ENCODE peak calls at places on chromosomes 5 and 9, in ten cellular contexts. One of them, this sample, is unnamed.

GRCh38 chr5:157072508-157072907 is 13.6 kb upstream of the HAVCR1 start:
- DNase-seq in occipital lobe: no peak
- DNase-seq in H9: no peak
- DNase-seq in activated CD4-positive, alpha-beta T cell treated with anti-CD3 and anti-CD28 coated beads, Interleukin-2, amount 50 U/mL, for 1 hour: no peak
- DNase-seq in RWPE1: no peak
- DNase-seq in GM12864: no peak
- DNase-seq in AG04449: no peak
- DNase-seq in MV-4-11: no peak
- DNase-seq in HTR-8/SVneo: no peak
- DNase-seq in kidney epithelial cell: no peak
- DNase-seq in this sample: no peak

GRCh38 chr5:179731791-179732411 is 721 bp upstream of the MAML1 start:
- DNase-seq in occipital lobe: no peak
- DNase-seq in H9: peak
- DNase-seq in activated CD4-positive, alpha-beta T cell treated with anti-CD3 and anti-CD28 coated beads, Interleukin-2, amount 50 U/mL, for 1 hour: no peak
- DNase-seq in RWPE1: peak
- DNase-seq in GM12864: peak
- DNase-seq in AG04449: peak
- DNase-seq in MV-4-11: peak
- DNase-seq in HTR-8/SVneo: no peak
- DNase-seq in kidney epithelial cell: peak
- DNase-seq in this sample: no peak

GRCh38 chr9:14096182-14096922 is 217.6 kb downstream of the NFIB start:
- DNase-seq in occipital lobe: no peak
- DNase-seq in H9: no peak
- DNase-seq in activated CD4-positive, alpha-beta T cell treated with anti-CD3 and anti-CD28 coated beads, Interleukin-2, amount 50 U/mL, for 1 hour: no peak
- DNase-seq in RWPE1: no peak
- DNase-seq in GM12864: no peak
- DNase-seq in AG04449: no peak
- DNase-seq in MV-4-11: no peak
- DNase-seq in HTR-8/SVneo: no peak
- DNase-seq in kidney epithelial cell: peak
- DNase-seq in this sample: no peak

GRCh38 chr9:133454325-133454724 is 5.5 kb upstream of the CACFD1 start:
- DNase-seq in occipital lobe: no peak
- DNase-seq in H9: no peak
- DNase-seq in activated CD4-positive, alpha-beta T cell treated with anti-CD3 and anti-CD28 coated beads, Interleukin-2, amount 50 U/mL, for 1 hour: no peak
- DNase-seq in RWPE1: no peak
- DNase-seq in GM12864: no peak
- DNase-seq in AG04449: no peak
- DNase-seq in MV-4-11: no peak
- DNase-seq in HTR-8/SVneo: no peak
- DNase-seq in kidney epithelial cell: no peak
- DNase-seq in this sample: no peak

GRCh38 chr5:6740586-6741150 is 27.4 kb downstream of the TENT4A start:
- DNase-seq in occipital lobe: no peak
- DNase-seq in H9: no peak
- DNase-seq in activated CD4-positive, alpha-beta T cell treated with anti-CD3 and anti-CD28 coated beads, Interleukin-2, amount 50 U/mL, for 1 hour: no peak
- DNase-seq in RWPE1: no peak
- DNase-seq in GM12864: no peak
- DNase-seq in AG04449: no peak
- DNase-seq in MV-4-11: no peak
- DNase-seq in HTR-8/SVneo: no peak
- DNase-seq in kidney epithelial cell: no peak
- DNase-seq in this sample: no peak

GRCh38 chr5:35954175-35954574 is 15.8 kb upstream of the CAPSL start:
- DNase-seq in occipital lobe: no peak
- DNase-seq in H9: peak
- DNase-seq in activated CD4-positive, alpha-beta T cell treated with anti-CD3 and anti-CD28 coated beads, Interleukin-2, amount 50 U/mL, for 1 hour: no peak
- DNase-seq in RWPE1: no peak
- DNase-seq in GM12864: no peak
- DNase-seq in AG04449: no peak
- DNase-seq in MV-4-11: no peak
- DNase-seq in HTR-8/SVneo: no peak
- DNase-seq in kidney epithelial cell: no peak
- DNase-seq in this sample: peak

GRCh38 chr9:127558581-127559246 is 53.4 kb upstream of the STXBP1 start:
- DNase-seq in occipital lobe: no peak
- DNase-seq in H9: no peak
- DNase-seq in activated CD4-positive, alpha-beta T cell treated with anti-CD3 and anti-CD28 coated beads, Interleukin-2, amount 50 U/mL, for 1 hour: no peak
- DNase-seq in RWPE1: no peak
- DNase-seq in GM12864: no peak
- DNase-seq in AG04449: no peak
- DNase-seq in MV-4-11: no peak
- DNase-seq in HTR-8/SVneo: no peak
- DNase-seq in kidney epithelial cell: no peak
- DNase-seq in this sample: no peak

GRCh38 chr5:17895296-17896058 is 261.2 kb downstream of the TAF11L14 start:
- DNase-seq in occipital lobe: no peak
- DNase-seq in H9: no peak
- DNase-seq in activated CD4-positive, alpha-beta T cell treated with anti-CD3 and anti-CD28 coated beads, Interleukin-2, amount 50 U/mL, for 1 hour: no peak
- DNase-seq in RWPE1: no peak
- DNase-seq in GM12864: no peak
- DNase-seq in AG04449: no peak
- DNase-seq in MV-4-11: peak
- DNase-seq in HTR-8/SVneo: no peak
- DNase-seq in kidney epithelial cell: no peak
- DNase-seq in this sample: no peak

GRCh38 chr9:105138306-105138801 is 106.1 kb upstream of the SLC44A1 start:
- DNase-seq in occipital lobe: no peak
- DNase-seq in H9: peak
- DNase-seq in activated CD4-positive, alpha-beta T cell treated with anti-CD3 and anti-CD28 coated beads, Interleukin-2, amount 50 U/mL, for 1 hour: no peak
- DNase-seq in RWPE1: no peak
- DNase-seq in GM12864: no peak
- DNase-seq in AG04449: no peak
- DNase-seq in MV-4-11: no peak
- DNase-seq in HTR-8/SVneo: no peak
- DNase-seq in kidney epithelial cell: no peak
- DNase-seq in this sample: no peak

GRCh38 chr9:114888599-114888998 is 41.8 kb downstream of the TNFSF8 start:
- DNase-seq in occipital lobe: no peak
- DNase-seq in H9: no peak
- DNase-seq in activated CD4-positive, alpha-beta T cell treated with anti-CD3 and anti-CD28 coated beads, Interleukin-2, amount 50 U/mL, for 1 hour: no peak
- DNase-seq in RWPE1: no peak
- DNase-seq in GM12864: no peak
- DNase-seq in AG04449: no peak
- DNase-seq in MV-4-11: no peak
- DNase-seq in HTR-8/SVneo: no peak
- DNase-seq in kidney epithelial cell: no peak
- DNase-seq in this sample: no peak

GRCh38 chr5:40386293-40386692 is 293.4 kb upstream of the PTGER4 start:
- DNase-seq in occipital lobe: no peak
- DNase-seq in H9: no peak
- DNase-seq in activated CD4-positive, alpha-beta T cell treated with anti-CD3 and anti-CD28 coated beads, Interleukin-2, amount 50 U/mL, for 1 hour: no peak
- DNase-seq in RWPE1: no peak
- DNase-seq in GM12864: no peak
- DNase-seq in AG04449: no peak
- DNase-seq in MV-4-11: peak
- DNase-seq in HTR-8/SVneo: no peak
- DNase-seq in kidney epithelial cell: no peak
- DNase-seq in this sample: peak

GRCh38 chr5:143554918-143555477 is 151.5 kb upstream of the NR3C1 start:
- DNase-seq in occipital lobe: no peak
- DNase-seq in H9: no peak
- DNase-seq in activated CD4-positive, alpha-beta T cell treated with anti-CD3 and anti-CD28 coated beads, Interleukin-2, amount 50 U/mL, for 1 hour: no peak
- DNase-seq in RWPE1: no peak
- DNase-seq in GM12864: no peak
- DNase-seq in AG04449: no peak
- DNase-seq in MV-4-11: peak
- DNase-seq in HTR-8/SVneo: no peak
- DNase-seq in kidney epithelial cell: no peak
- DNase-seq in this sample: no peak

GRCh38 chr9:98642661-98643312 is 65.9 kb downstream of the GABBR2 start:
- DNase-seq in occipital lobe: no peak
- DNase-seq in H9: peak
- DNase-seq in activated CD4-positive, alpha-beta T cell treated with anti-CD3 and anti-CD28 coated beads, Interleukin-2, amount 50 U/mL, for 1 hour: no peak
- DNase-seq in RWPE1: no peak
- DNase-seq in GM12864: no peak
- DNase-seq in AG04449: no peak
- DNase-seq in MV-4-11: no peak
- DNase-seq in HTR-8/SVneo: no peak
- DNase-seq in kidney epithelial cell: no peak
- DNase-seq in this sample: no peak

GRCh38 chr9:97376902-97377301 is 35.0 kb upstream of the TDRD7 start:
- DNase-seq in occipital lobe: no peak
- DNase-seq in H9: no peak
- DNase-seq in activated CD4-positive, alpha-beta T cell treated with anti-CD3 and anti-CD28 coated beads, Interleukin-2, amount 50 U/mL, for 1 hour: no peak
- DNase-seq in RWPE1: no peak
- DNase-seq in GM12864: no peak
- DNase-seq in AG04449: no peak
- DNase-seq in MV-4-11: no peak
- DNase-seq in HTR-8/SVneo: no peak
- DNase-seq in kidney epithelial cell: no peak
- DNase-seq in this sample: no peak

GRCh38 chr9:19497276-19497675 is 88.5 kb downstream of the ACER2 start:
- DNase-seq in occipital lobe: no peak
- DNase-seq in H9: no peak
- DNase-seq in activated CD4-positive, alpha-beta T cell treated with anti-CD3 and anti-CD28 coated beads, Interleukin-2, amount 50 U/mL, for 1 hour: no peak
- DNase-seq in RWPE1: no peak
- DNase-seq in GM12864: no peak
- DNase-seq in AG04449: no peak
- DNase-seq in MV-4-11: no peak
- DNase-seq in HTR-8/SVneo: no peak
- DNase-seq in kidney epithelial cell: no peak
- DNase-seq in this sample: no peak

GRCh38 chr5:155250601-155251000 is 237.0 kb downstream of the KIF4B start:
- DNase-seq in occipital lobe: no peak
- DNase-seq in H9: no peak
- DNase-seq in activated CD4-positive, alpha-beta T cell treated with anti-CD3 and anti-CD28 coated beads, Interleukin-2, amount 50 U/mL, for 1 hour: no peak
- DNase-seq in RWPE1: no peak
- DNase-seq in GM12864: no peak
- DNase-seq in AG04449: no peak
- DNase-seq in MV-4-11: no peak
- DNase-seq in HTR-8/SVneo: no peak
- DNase-seq in kidney epithelial cell: no peak
- DNase-seq in this sample: no peak

GRCh38 chr9:134541373-134541747 is 100.2 kb upstream of the COL5A1 start:
- DNase-seq in occipital lobe: no peak
- DNase-seq in H9: no peak
- DNase-seq in activated CD4-positive, alpha-beta T cell treated with anti-CD3 and anti-CD28 coated beads, Interleukin-2, amount 50 U/mL, for 1 hour: no peak
- DNase-seq in RWPE1: no peak
- DNase-seq in GM12864: no peak
- DNase-seq in AG04449: no peak
- DNase-seq in MV-4-11: no peak
- DNase-seq in HTR-8/SVneo: no peak
- DNase-seq in kidney epithelial cell: no peak
- DNase-seq in this sample: no peak

GRCh38 chr5:68279960-68280359 is 64.4 kb downstream of the PIK3R1 start:
- DNase-seq in occipital lobe: no peak
- DNase-seq in H9: no peak
- DNase-seq in activated CD4-positive, alpha-beta T cell treated with anti-CD3 and anti-CD28 coated beads, Interleukin-2, amount 50 U/mL, for 1 hour: no peak
- DNase-seq in RWPE1: no peak
- DNase-seq in GM12864: no peak
- DNase-seq in AG04449: no peak
- DNase-seq in MV-4-11: no peak
- DNase-seq in HTR-8/SVneo: no peak
- DNase-seq in kidney epithelial cell: no peak
- DNase-seq in this sample: peak

GRCh38 chr5:142014911-142015584 is 2.2 kb upstream of the GNPDA1 start:
- DNase-seq in occipital lobe: no peak
- DNase-seq in H9: no peak
- DNase-seq in activated CD4-positive, alpha-beta T cell treated with anti-CD3 and anti-CD28 coated beads, Interleukin-2, amount 50 U/mL, for 1 hour: peak
- DNase-seq in RWPE1: peak
- DNase-seq in GM12864: no peak
- DNase-seq in AG04449: no peak
- DNase-seq in MV-4-11: peak
- DNase-seq in HTR-8/SVneo: peak
- DNase-seq in kidney epithelial cell: peak
- DNase-seq in this sample: no peak

GRCh38 chr5:54794437-54794970 is 190.9 kb downstream of the ESM1 start:
- DNase-seq in occipital lobe: no peak
- DNase-seq in H9: no peak
- DNase-seq in activated CD4-positive, alpha-beta T cell treated with anti-CD3 and anti-CD28 coated beads, Interleukin-2, amount 50 U/mL, for 1 hour: no peak
- DNase-seq in RWPE1: no peak
- DNase-seq in GM12864: no peak
- DNase-seq in AG04449: no peak
- DNase-seq in MV-4-11: peak
- DNase-seq in HTR-8/SVneo: no peak
- DNase-seq in kidney epithelial cell: no peak
- DNase-seq in this sample: no peak

GRCh38 chr5:112848116-112848811 is 12.8 kb upstream of the SRP19 start:
- DNase-seq in occipital lobe: no peak
- DNase-seq in H9: peak
- DNase-seq in activated CD4-positive, alpha-beta T cell treated with anti-CD3 and anti-CD28 coated beads, Interleukin-2, amount 50 U/mL, for 1 hour: no peak
- DNase-seq in RWPE1: peak
- DNase-seq in GM12864: peak
- DNase-seq in AG04449: peak
- DNase-seq in MV-4-11: peak
- DNase-seq in HTR-8/SVneo: peak
- DNase-seq in kidney epithelial cell: peak
- DNase-seq in this sample: no peak

GRCh38 chr9:131239307-131239975 is 36.9 kb downstream of the FAM78A start:
- DNase-seq in occipital lobe: no peak
- DNase-seq in H9: no peak
- DNase-seq in activated CD4-positive, alpha-beta T cell treated with anti-CD3 and anti-CD28 coated beads, Interleukin-2, amount 50 U/mL, for 1 hour: no peak
- DNase-seq in RWPE1: no peak
- DNase-seq in GM12864: no peak
- DNase-seq in AG04449: no peak
- DNase-seq in MV-4-11: no peak
- DNase-seq in HTR-8/SVneo: no peak
- DNase-seq in kidney epithelial cell: no peak
- DNase-seq in this sample: no peak

GRCh38 chr9:81517954-81518353 is 171.4 kb downstream of the TLE1 start:
- DNase-seq in occipital lobe: no peak
- DNase-seq in H9: no peak
- DNase-seq in activated CD4-positive, alpha-beta T cell treated with anti-CD3 and anti-CD28 coated beads, Interleukin-2, amount 50 U/mL, for 1 hour: no peak
- DNase-seq in RWPE1: no peak
- DNase-seq in GM12864: no peak
- DNase-seq in AG04449: no peak
- DNase-seq in MV-4-11: no peak
- DNase-seq in HTR-8/SVneo: no peak
- DNase-seq in kidney epithelial cell: no peak
- DNase-seq in this sample: no peak

GRCh38 chr9:19493845-19494244 is 85.0 kb downstream of the ACER2 start:
- DNase-seq in occipital lobe: no peak
- DNase-seq in H9: no peak
- DNase-seq in activated CD4-positive, alpha-beta T cell treated with anti-CD3 and anti-CD28 coated beads, Interleukin-2, amount 50 U/mL, for 1 hour: no peak
- DNase-seq in RWPE1: no peak
- DNase-seq in GM12864: no peak
- DNase-seq in AG04449: no peak
- DNase-seq in MV-4-11: no peak
- DNase-seq in HTR-8/SVneo: no peak
- DNase-seq in kidney epithelial cell: no peak
- DNase-seq in this sample: no peak

GRCh38 chr5:40654377-40655006 is 25.2 kb upstream of the PTGER4 start:
- DNase-seq in occipital lobe: no peak
- DNase-seq in H9: no peak
- DNase-seq in activated CD4-positive, alpha-beta T cell treated with anti-CD3 and anti-CD28 coated beads, Interleukin-2, amount 50 U/mL, for 1 hour: no peak
- DNase-seq in RWPE1: no peak
- DNase-seq in GM12864: no peak
- DNase-seq in AG04449: no peak
- DNase-seq in MV-4-11: no peak
- DNase-seq in HTR-8/SVneo: no peak
- DNase-seq in kidney epithelial cell: no peak
- DNase-seq in this sample: no peak

GRCh38 chr5:145661737-145662530 is 173.2 kb downstream of the PRELID2 start:
- DNase-seq in occipital lobe: no peak
- DNase-seq in H9: no peak
- DNase-seq in activated CD4-positive, alpha-beta T cell treated with anti-CD3 and anti-CD28 coated beads, Interleukin-2, amount 50 U/mL, for 1 hour: no peak
- DNase-seq in RWPE1: no peak
- DNase-seq in GM12864: no peak
- DNase-seq in AG04449: no peak
- DNase-seq in MV-4-11: no peak
- DNase-seq in HTR-8/SVneo: no peak
- DNase-seq in kidney epithelial cell: no peak
- DNase-seq in this sample: no peak

GRCh38 chr9:91047529-91047928 is 245.9 kb downstream of the SYK start:
- DNase-seq in occipital lobe: no peak
- DNase-seq in H9: no peak
- DNase-seq in activated CD4-positive, alpha-beta T cell treated with anti-CD3 and anti-CD28 coated beads, Interleukin-2, amount 50 U/mL, for 1 hour: no peak
- DNase-seq in RWPE1: no peak
- DNase-seq in GM12864: no peak
- DNase-seq in AG04449: no peak
- DNase-seq in MV-4-11: no peak
- DNase-seq in HTR-8/SVneo: no peak
- DNase-seq in kidney epithelial cell: no peak
- DNase-seq in this sample: peak

GRCh38 chr5:134053314-134053839 is 48.6 kb upstream of the VDAC1 start:
- DNase-seq in occipital lobe: no peak
- DNase-seq in H9: peak
- DNase-seq in activated CD4-positive, alpha-beta T cell treated with anti-CD3 and anti-CD28 coated beads, Interleukin-2, amount 50 U/mL, for 1 hour: no peak
- DNase-seq in RWPE1: no peak
- DNase-seq in GM12864: no peak
- DNase-seq in AG04449: no peak
- DNase-seq in MV-4-11: no peak
- DNase-seq in HTR-8/SVneo: no peak
- DNase-seq in kidney epithelial cell: no peak
- DNase-seq in this sample: no peak